ENCODE peak calls at places on chromosomes 2 and 18, in six cellular contexts. H is heart right ventricle; X is naive thymus-derived CD4-positive, alpha-beta T cell; E is sigmoid colon; J is cardiac fibroblast; P is stomach. L is an unnamed sample.

GRCh38 chr2:157901325-157901724 is 25.2 kb upstream of the ACVR1 start:
- DNase-seq in X (no peak), J (no peak), H (no peak), E (no peak), P (no peak), L (no peak)

GRCh38 chr2:28993211-28993960 is 12.3 kb downstream of the TOGARAM2 start:
- DNase-seq in E (no peak), P (peak; percentile 57), J (no peak), H (no peak), X (no peak), L (no peak)

GRCh38 chr2:238069021-238069709 is 8.4 kb downstream of the SCLY start:
- DNase-seq in J (no peak), E (no peak), P (no peak), X (no peak), H (no peak), L (peak; percentile 52)

GRCh38 chr2:11863513-11864328 is 117.3 kb downstream of the LPIN1 start:
- DNase-seq in H (peak; percentile 84), J (peak; percentile 98), E (peak; percentile 93), X (peak; percentile 56), P (peak; percentile 80), L (peak; percentile 92)

GRCh38 chr18:13218376-13219011 is at the start of gene LDLRAD4:
- DNase-seq in H (peak; percentile 73), J (no peak), P (peak; percentile 39), X (peak; percentile 64), E (peak; percentile 77), L (peak; percentile 71)

GRCh38 chr2:46042207-46042637 is 255.0 kb upstream of the EPAS1 start:
- DNase-seq in J (no peak), P (peak; percentile 64), E (no peak), H (no peak), X (no peak), L (no peak)

GRCh38 chr2:151637284-151637781 is 96.9 kb downstream of the NEB start:
- DNase-seq in H (peak; percentile 6), J (no peak), X (peak; percentile 73), E (no peak), P (no peak), L (no peak)

GRCh38 chr2:239370403-239370802 is 30.4 kb downstream of the HDAC4 start:
- DNase-seq in J (no peak), H (no peak), X (no peak), E (peak; percentile 68), P (no peak), L (no peak)

GRCh38 chr2:238941262-238941792 is 93.4 kb downstream of the TWIST2 start:
- DNase-seq in H (no peak), E (no peak), P (no peak), X (no peak), J (no peak), L (no peak)

GRCh38 chr2:15968280-15969178 is 28.2 kb downstream of the MYCN start:
- DNase-seq in X (no peak), H (no peak), E (no peak), P (no peak), J (no peak), L (no peak)

GRCh38 chr2:145094353-145094752 is 574.4 kb upstream of the ZEB2 start:
- DNase-seq in P (no peak), X (no peak), J (peak; percentile 27), E (no peak), H (no peak), L (no peak)

GRCh38 chr2:232321156-232321816 is 57.3 kb upstream of the ALPP start:
- DNase-seq in X (peak; percentile 40), J (no peak), H (no peak), E (peak; percentile 37), P (peak; percentile 23), L (no peak)

GRCh38 chr2:109134741-109135571 is 6.0 kb downstream of the SH3RF3 start:
- DNase-seq in H (no peak), X (no peak), P (no peak), J (no peak), E (no peak), L (no peak)

GRCh38 chr18:62812891-62813290 is 97.5 kb downstream of the PHLPP1 start:
- DNase-seq in H (no peak), X (no peak), E (no peak), J (no peak), P (no peak), L (no peak)

GRCh38 chr2:241629762-241630435 is 7.1 kb downstream of the THAP4 start:
- DNase-seq in P (no peak), E (peak; percentile 35), H (no peak), J (peak; percentile 24), X (no peak), L (no peak)

GRCh38 chr2:74524005-74524404 is 2.0 kb downstream of the DQX1 start:
- DNase-seq in P (no peak), X (no peak), H (no peak), E (no peak), J (no peak), L (no peak)

GRCh38 chr2:177758591-177759371 is 313.8 kb downstream of the PDE11A start:
- DNase-seq in X (no peak), E (no peak), P (no peak), H (no peak), J (peak; percentile 62), L (no peak)

GRCh38 chr2:120736955-120737801 is 1.5 kb downstream of the GLI2 start:
- DNase-seq in X (no peak), H (peak; percentile 40), J (peak; percentile 92), E (peak; percentile 84), P (peak; percentile 34), L (peak; percentile 73)

GRCh38 chr18:80095414-80095813 is 13.6 kb upstream of the ADNP2 start:
- DNase-seq in P (no peak), E (no peak), X (no peak), H (no peak), J (no peak), L (no peak)

GRCh38 chr2:220451438-220451837 is 824.0 kb downstream of the SLC4A3 start:
- DNase-seq in H (no peak), E (no peak), J (no peak), X (no peak), P (no peak), L (no peak)

GRCh38 chr2:96146151-96146880 is 1.1 kb upstream of the DUSP2 start:
- DNase-seq in J (peak; percentile 41), P (peak; percentile 47), H (peak; percentile 57), E (peak; percentile 81), X (peak; percentile 99), L (no peak)

GRCh38 chr2:12486205-12487118 is 230.3 kb upstream of the TRIB2 start:
- DNase-seq in P (no peak), E (no peak), H (no peak), X (no peak), J (no peak), L (no peak)

GRCh38 chr2:161423351-161424178 is 7.5 kb downstream of the TBR1 start:
- DNase-seq in E (no peak), P (no peak), H (peak; percentile 15), J (no peak), X (no peak), L (no peak)

GRCh38 chr2:61196671-61197070 is 34.7 kb downstream of the C2orf74 start:
- DNase-seq in X (no peak), J (no peak), E (no peak), P (no peak), H (no peak), L (no peak)

DNA sequence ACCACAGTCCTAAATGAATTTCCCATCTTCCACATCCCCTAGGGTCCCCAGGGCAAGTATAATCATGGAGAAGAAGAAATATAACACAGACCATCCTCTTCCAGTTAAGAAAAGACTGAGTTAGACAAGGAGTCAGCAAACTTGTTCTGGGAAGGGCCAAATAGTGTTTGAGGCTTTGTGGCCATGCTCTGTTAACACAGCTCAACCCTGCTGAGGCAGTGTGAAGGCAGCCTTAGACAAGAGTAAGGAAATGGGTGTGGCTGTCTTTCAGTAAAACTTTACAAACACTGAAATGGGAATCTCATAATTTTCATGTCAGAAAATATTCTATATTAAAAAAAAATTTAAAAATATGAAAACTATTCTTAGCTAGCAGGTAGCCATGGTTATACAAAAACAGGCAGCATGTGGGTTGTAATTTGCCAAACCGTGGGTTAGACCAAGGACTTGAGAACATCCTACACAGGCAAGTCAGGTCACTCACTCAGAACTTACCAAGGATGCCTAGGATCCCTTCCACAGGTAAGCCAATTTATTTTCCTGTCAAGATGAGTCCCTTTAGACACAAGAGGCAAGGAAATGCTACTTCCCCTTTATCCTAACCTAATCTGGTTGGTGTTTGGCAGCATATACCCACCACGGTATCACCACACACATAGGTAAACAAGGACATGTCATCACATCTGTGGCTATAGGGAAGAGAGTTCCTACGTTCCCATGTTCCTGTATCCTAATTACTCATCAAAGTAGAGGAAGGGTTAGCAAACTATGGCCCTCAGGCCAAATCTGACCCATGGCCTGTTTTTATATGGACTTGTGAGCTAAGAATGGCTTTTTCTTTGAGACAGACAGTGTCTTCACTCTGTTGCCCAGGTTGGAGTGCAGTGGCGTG is 31.9 kb downstream of the C2orf74 start:
- DNase-seq in X (no peak), E (no peak), J (no peak), P (no peak), H (no peak), L (no peak)
- H3K4me3 ChIP-seq in X (no peak overlapping the region), E (no peak overlapping the region), J (no peak overlapping the region), P (no peak overlapping the region), H (no peak overlapping the region), L (no peak overlapping the region)

DNA sequence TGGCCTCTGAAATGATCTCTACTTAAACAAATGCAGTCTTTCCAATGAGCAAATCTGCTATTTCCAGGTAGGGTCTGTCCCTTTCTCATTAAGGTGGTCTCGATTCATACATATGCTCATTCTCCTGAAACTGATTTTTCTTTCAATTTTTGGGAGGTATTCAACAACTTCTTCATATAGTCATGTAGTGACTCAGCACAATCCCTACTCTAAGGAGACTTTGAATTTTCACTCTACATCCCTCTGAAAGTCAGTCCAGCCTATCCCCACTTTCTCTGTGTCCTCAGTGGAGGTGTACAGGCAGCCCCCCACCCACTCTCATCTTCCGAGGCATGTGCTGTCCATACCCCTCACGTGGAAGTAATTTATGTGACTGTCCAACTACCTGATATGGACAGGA is 99.9 kb upstream of the ACAA2 start:
- DNase-seq in P (no peak), X (no peak), J (no peak), H (no peak), E (no peak), L (no peak)
- H3K4me3 ChIP-seq in P (no peak overlapping the region), X (no peak overlapping the region), J (no peak overlapping the region), H (no peak overlapping the region), E (no peak overlapping the region), L (no peak overlapping the region)

DNA sequence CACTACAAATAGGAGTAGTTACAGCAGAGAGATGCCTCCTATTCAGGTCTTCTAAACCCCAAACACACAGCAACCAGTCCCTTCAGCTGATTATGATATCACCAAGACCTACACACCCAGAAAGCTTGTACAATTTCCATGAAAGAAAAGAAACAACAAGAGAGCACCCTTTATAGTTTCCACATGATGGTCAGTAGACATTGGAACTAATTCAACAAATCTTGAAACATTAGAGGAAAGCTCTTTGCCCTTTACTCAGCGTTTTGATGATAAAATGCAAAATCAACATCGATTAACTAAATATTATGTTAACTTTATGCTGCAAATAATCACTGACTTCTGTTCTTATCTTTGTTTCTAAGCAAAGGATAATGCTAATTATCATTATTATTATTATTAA is 393.6 kb upstream of the ID2 start:
- DNase-seq in E (no peak), X (no peak), P (no peak), J (no peak), H (no peak), L (no peak)
- H3K4me3 ChIP-seq in E (no peak overlapping the region), X (no peak overlapping the region), P (no peak overlapping the region), J (no peak overlapping the region), H (no peak overlapping the region), L (no peak overlapping the region)

DNA sequence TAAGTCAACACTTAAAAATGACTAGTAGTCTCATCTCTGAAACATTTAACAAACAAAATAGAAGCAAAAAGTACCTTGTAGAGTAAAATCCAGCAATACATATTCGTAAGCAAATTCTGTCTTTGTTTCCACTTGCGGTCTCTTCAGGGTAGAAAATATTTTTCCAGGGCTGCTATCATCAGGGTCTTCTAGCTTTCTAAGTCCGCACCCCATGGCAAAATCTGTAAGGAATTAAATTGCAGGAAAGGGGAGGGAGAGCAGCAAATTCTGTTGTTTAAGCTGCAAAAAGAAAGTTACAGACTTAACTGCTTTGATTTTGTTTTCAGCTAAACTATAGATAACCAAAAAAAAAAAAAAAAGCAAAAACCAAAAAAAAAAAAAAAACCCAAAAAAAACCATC is at the start of gene RFTN2:
- DNase-seq in P (no peak), E (no peak), H (no peak), J (no peak), X (no peak), L (no peak)
- H3K4me3 ChIP-seq in P (peak within 1 kb of the TSS; percentile 11), E (peak within 1 kb of the TSS; percentile 37), H (peak within 1 kb of the TSS; percentile 37), J (peak within 1 kb of the TSS; percentile 46), X (no peak within 1 kb of the TSS), L (peak within 1 kb of the TSS; percentile 47)

L was measured in right atrium auricular region.